ENCODE peak calls at places on chromosomes 5 and 9, in four cellular contexts. Z, Y, E and U are unnamed samples.
A peak's percentile ranks its signal among the peaks of the same experiment; 100 is the strongest.

GRCh38 chr9:127283917-127284316 is 19.3 kb downstream of the GARNL3 start:
- ATAC-seq in E (no peak), Z (no peak), Y (no peak), U (no peak)

GRCh38 chr5:79938468-79938867 is 52.6 kb downstream of the MTX3 start:
- ATAC-seq in E (peak; percentile 26), Z (no peak), Y (no peak), U (peak; percentile 93)

GRCh38 chr5:96284727-96285389 is 148.2 kb downstream of the PCSK1 start:
- ATAC-seq in Z (no peak), E (no peak), Y (no peak), U (no peak)

GRCh38 chr9:76703270-76703669 is 61.0 kb upstream of the PCA3 start:
- ATAC-seq in Z (no peak), Y (no peak), E (no peak), U (no peak)

GRCh38 chr5:1185652-1186350 is 15.6 kb upstream of the SLC6A19 start:
- ATAC-seq in E (no peak), Y (peak; percentile 69), Z (peak; percentile 43), U (no peak)

GRCh38 chr9:37917801-37918664 is 14.1 kb upstream of the SLC25A51 start:
- ATAC-seq in Y (no peak), E (no peak), Z (peak; percentile 15), U (no peak)

GRCh38 chr5:79831381-79831780 is 141.7 kb downstream of the CMYA5 start:
- ATAC-seq in Z (no peak), E (no peak), Y (no peak), U (no peak)

GRCh38 chr5:108487951-108488350 is 106.1 kb upstream of the FBXL17 start:
- ATAC-seq in Y (no peak), E (no peak), Z (no peak), U (no peak)

GRCh38 chr5:114500756-114501155 is 138.9 kb downstream of the KCNN2 start:
- ATAC-seq in Z (no peak), E (no peak), Y (no peak), U (no peak)

GRCh38 chr5:156411-157072 is 34.8 kb upstream of the LRRC14B start:
- ATAC-seq in E (no peak), Z (no peak), Y (no peak), U (no peak)

GRCh38 chr5:76789991-76790571 is 28.7 kb upstream of the F2RL1 start:
- ATAC-seq in Y (no peak), E (peak; percentile 17), Z (no peak), U (peak; percentile 6)

GRCh38 chr5:173835131-173835530 is 53.0 kb upstream of the CPEB4 start:
- ATAC-seq in Y (peak; percentile 16), Z (peak; percentile 36), E (no peak), U (no peak)

GRCh38 chr9:81656871-81657337 is 32.4 kb downstream of the TLE1 start:
- ATAC-seq in Y (peak; percentile 51), E (no peak), Z (no peak), U (no peak)

GRCh38 chr9:134378901-134379338 is 52.7 kb downstream of the RXRA start:
- ATAC-seq in Y (peak; percentile 3), E (no peak), Z (peak; percentile 27), U (peak; percentile 72)

GRCh38 chr5:174945853-174946252 is 221.5 kb downstream of the MSX2 start:
- ATAC-seq in Y (no peak), Z (no peak), E (no peak), U (no peak)

GRCh38 chr9:112887377-112887776 is 3.3 kb downstream of the SLC46A2 start:
- ATAC-seq in E (no peak), Z (no peak), Y (peak; percentile 42), U (no peak)

GRCh38 chr5:166358127-166358840 is 1933.2 kb upstream of the WWC1 start:
- ATAC-seq in E (no peak), Z (no peak), Y (no peak), U (no peak)

GRCh38 chr9:133887540-133888047 is 104.5 kb downstream of the VAV2 start:
- ATAC-seq in E (no peak), Z (no peak), Y (no peak), U (no peak)

GRCh38 chr5:122774519-122774860 is 390 bp upstream of the SNX2 start:
- ATAC-seq in E (peak; percentile 8), Y (peak; percentile 40), Z (peak; percentile 54), U (peak; percentile 28)

GRCh38 chr5:136020383-136021015 is 8.3 kb upstream of the TGFBI start:
- ATAC-seq in Y (peak; percentile 68), E (no peak), Z (peak; percentile 51), U (peak; percentile 70)

GRCh38 chr9:110969971-110970381 is 68.3 kb downstream of the LPAR1 start:
- ATAC-seq in Y (no peak), E (no peak), Z (no peak), U (no peak)

GRCh38 chr5:107955321-107955720 is 284.6 kb upstream of the EFNA5 start:
- ATAC-seq in E (no peak), Y (no peak), Z (no peak), U (no peak)

GRCh38 chr9:22036866-22037626 is 27.9 kb upstream of the CDKN2B start:
- ATAC-seq in Y (no peak), Z (no peak), E (no peak), U (peak; percentile 80)

GRCh38 chr5:150244209-150244608 is 45.4 kb downstream of the CAMK2A start:
- ATAC-seq in Y (no peak), E (no peak), Z (no peak), U (no peak)

GRCh38 chr5:24232929-24233328 is 411.8 kb downstream of the CDH10 start:
- ATAC-seq in Z (no peak), Y (no peak), E (no peak), U (no peak)

GRCh38 chr9:95120781-95121370 is 196.6 kb downstream of the FANCC start:
- ATAC-seq in Z (no peak), E (no peak), Y (no peak), U (no peak)

GRCh38 chr5:151607304-151607703 is 16.2 kb upstream of the FAT2 start:
- ATAC-seq in E (no peak), Z (no peak), Y (no peak), U (no peak)

GRCh38 chr5:144198386-144198785 is 27.7 kb downstream of the KCTD16 start:
- ATAC-seq in E (no peak), Z (no peak), Y (no peak), U (peak; percentile 77)

GRCh38 chr9:127169507-127169883 is 47.1 kb upstream of the ANGPTL2 start:
- ATAC-seq in E (no peak), Y (no peak), Z (no peak), U (no peak)

GRCh38 chr5:40627708-40628107 is 52.0 kb upstream of the PTGER4 start:
- ATAC-seq in Y (no peak), E (no peak), Z (no peak), U (no peak)

GRCh38 chr5:88684136-88684500 is 198.9 kb downstream of the MEF2C start:
- ATAC-seq in Z (no peak), Y (no peak), E (no peak), U (no peak)

GRCh38 chr5:135490245-135491037 is 38.3 kb upstream of the TIFAB start:
- ATAC-seq in Y (peak; percentile 40), Z (peak; percentile 26), E (no peak), U (no peak)